ENCODE peak calls at places on chromosomes 3 and 15, in four cellular contexts. K is HEK293T, I is HFFc6, R is astrocyte. Z is an unnamed sample.
A peak's percentile ranks its signal among the peaks of the same experiment; 100 is the strongest.

GRCh38 chr3:4720316-4721075 is 227.3 kb downstream of the ITPR1 start:
- DNase-seq in K (peak; percentile 38), I (peak; percentile 55), R (peak; percentile 94), Z (peak; percentile 58)

GRCh38 chr3:46860381-46861292 is 2.6 kb downstream of the MYL3 start:
- DNase-seq in K (no peak), I (no peak), R (no peak), Z (peak; percentile 19)

GRCh38 chr3:179076243-179077027 is 4.8 kb upstream of the ZMAT3 start:
- DNase-seq in K (no peak), I (no peak), R (no peak), Z (no peak)

GRCh38 chr15:68082735-68083134 is 28.6 kb downstream of the PIAS1 start:
- DNase-seq in K (no peak), I (no peak), R (no peak), Z (no peak)

GRCh38 chr15:50883903-50884302 is 24.6 kb upstream of the AP4E1 start:
- DNase-seq in K (no peak), I (peak; percentile 45), R (peak; percentile 57), Z (peak; percentile 76)

GRCh38 chr15:74038707-74039655 is 43.4 kb downstream of the GOLGA6A start:
- DNase-seq in K (no peak), I (peak; percentile 27), R (peak; percentile 52), Z (peak; percentile 34)

GRCh38 chr15:26453914-26454313 is 319.0 kb downstream of the GABRB3 start:
- DNase-seq in K (no peak), I (no peak), R (no peak), Z (no peak)

GRCh38 chr15:87293016-87293415 is 963.5 kb downstream of the NTRK3 start:
- DNase-seq in K (no peak), I (peak; percentile 77), R (no peak), Z (peak; percentile 60)

GRCh38 chr3:184284696-184285095 is 8.9 kb downstream of the ECE2 start:
- DNase-seq in K (peak; percentile 78), I (peak; percentile 78), R (peak; percentile 53), Z (peak; percentile 71)

GRCh38 chr3:15601399-15602145 is at the start of the genes BTD and HACL1:
- DNase-seq in K (peak; percentile 92), I (peak; percentile 99), R (peak; percentile 98), Z (peak; percentile 100)

GRCh38 chr15:60535265-60535664 is 56.3 kb upstream of the ICE2 start:
- DNase-seq in K (no peak), I (no peak), R (no peak), Z (no peak)

GRCh38 chr15:50315814-50316630 is 39.0 kb downstream of the GABPB1 start:
- DNase-seq in K (peak; percentile 7), I (peak; percentile 63), R (peak; percentile 25), Z (peak; percentile 49)

GRCh38 chr3:33128706-33129105 is 14.9 kb downstream of the CRTAP start:
- DNase-seq in K (no peak), I (no peak), R (no peak), Z (no peak)

GRCh38 chr3:80618295-80619256 is 850.8 kb upstream of the ROBO1 start:
- DNase-seq in K (no peak), I (no peak), R (no peak), Z (no peak)

GRCh38 chr3:148246286-148246685 is 451.4 kb upstream of the AGTR1 start:
- DNase-seq in K (no peak), I (no peak), R (no peak), Z (no peak)

GRCh38 chr15:100687532-100688215 is 85.3 kb downstream of the ASB7 start:
- DNase-seq in K (no peak), I (peak; percentile 53), R (peak; percentile 90), Z (peak; percentile 84)

GRCh38 chr15:96347181-96348111 is 16.9 kb downstream of the NR2F2 start:
- DNase-seq in K (no peak), I (no peak), R (no peak), Z (no peak)

GRCh38 chr3:194251007-194251406 is 100.1 kb downstream of the CPN2 start:
- DNase-seq in K (no peak), I (no peak), R (no peak), Z (no peak)

GRCh38 chr3:30604091-30604490 is 2.3 kb upstream of the TGFBR2 start:
- DNase-seq in K (no peak), I (no peak), R (no peak), Z (no peak)

GRCh38 chr3:127326341-127326740 is 38.5 kb upstream of the PRR20G start:
- DNase-seq in K (no peak), I (no peak), R (no peak), Z (no peak)

GRCh38 chr15:45199136-45199810 is 11.5 kb upstream of the SHF start:
- DNase-seq in K (no peak), I (no peak), R (peak; percentile 8), Z (peak; percentile 29)

GRCh38 chr3:16476636-16477035 is 36.9 kb downstream of the RFTN1 start:
- DNase-seq in K (no peak), I (peak; percentile 90), R (peak; percentile 98), Z (peak; percentile 93)

GRCh38 chr15:85875756-85876155 is 81.0 kb upstream of the KLHL25 start:
- DNase-seq in K (no peak), I (no peak), R (no peak), Z (no peak)

GRCh38 chr3:114582929-114583328 is 289.1 kb downstream of the TIGIT start:
- DNase-seq in K (no peak), I (no peak), R (no peak), Z (no peak)

GRCh38 chr3:125125822-125126245 is 70.0 kb upstream of the HEG1 start:
- DNase-seq in K (no peak), I (peak; percentile 98), R (peak; percentile 100), Z (peak; percentile 99)

GRCh38 chr15:51736069-51736468 is 1.4 kb downstream of the LYSMD2 start:
- DNase-seq in K (no peak), I (no peak), R (no peak), Z (peak; percentile 17)

GRCh38 chr3:179141890-179142289 is 6.3 kb upstream of the PIK3CA start:
- DNase-seq in K (no peak), I (no peak), R (no peak), Z (no peak)

GRCh38 chr15:35141743-35142356 is 56.8 kb upstream of the NANOGP8 start:
- DNase-seq in K (no peak), I (peak; percentile 77), R (peak; percentile 91), Z (peak; percentile 79)

GRCh38 chr3:14016900-14017475 is 107.7 kb downstream of the CHCHD4 start:
- DNase-seq in K (no peak), I (no peak), R (no peak), Z (no peak)

GRCh38 chr3:131228522-131228921 is 153.1 kb upstream of the NUDT16 start:
- DNase-seq in K (no peak), I (no peak), R (no peak), Z (no peak)